ENCODE peak calls at places on chromosome 4, in four cellular contexts. S is AG10803, T is WERI-Rb-1, F is brain microvascular endothelial cell. L is an unnamed sample.

GRCh38 chr4:133996431-133997121 is 205.0 kb downstream of the PABPC4L start:
- DNase-seq in S (no peak), F (peak), T (no peak), L (no peak)

GRCh38 chr4:175421506-175421905 is 390.6 kb downstream of the GPM6A start:
- DNase-seq in F (peak), S (peak), T (no peak), L (no peak)

GRCh38 chr4:169971456-169972015 is 54.7 kb downstream of the MFAP3L start:
- DNase-seq in F (no peak), T (no peak), S (peak), L (no peak)

GRCh38 chr4:156475322-156475721 is 496.3 kb downstream of the PDGFC start:
- DNase-seq in T (no peak), S (peak), F (peak), L (no peak)

GRCh38 chr4:180493299-180493698 is 1749.9 kb upstream of the TENM3 start:
- DNase-seq in F (no peak), T (no peak), S (no peak), L (no peak)

GRCh38 chr4:176547005-176547404 is 227.2 kb downstream of the SPCS3 start:
- DNase-seq in T (peak), S (peak), F (peak), L (no peak)

GRCh38 chr4:84146300-84146942 is 352.7 kb downstream of the NKX6-1 start:
- DNase-seq in T (no peak), F (no peak), S (no peak), L (no peak)

GRCh38 chr4:148344382-148344781 is 97.8 kb downstream of the NR3C2 start:
- DNase-seq in F (no peak), T (no peak), S (no peak), L (no peak)

GRCh38 chr4:182918044-182918607 is 940 bp upstream of the DCTD start:
- DNase-seq in S (no peak), F (no peak), T (no peak), L (no peak)
- TF ChIP-seq CTCF in S (no peak), F (no peak), T (no peak), L (no peak)

DNA sequence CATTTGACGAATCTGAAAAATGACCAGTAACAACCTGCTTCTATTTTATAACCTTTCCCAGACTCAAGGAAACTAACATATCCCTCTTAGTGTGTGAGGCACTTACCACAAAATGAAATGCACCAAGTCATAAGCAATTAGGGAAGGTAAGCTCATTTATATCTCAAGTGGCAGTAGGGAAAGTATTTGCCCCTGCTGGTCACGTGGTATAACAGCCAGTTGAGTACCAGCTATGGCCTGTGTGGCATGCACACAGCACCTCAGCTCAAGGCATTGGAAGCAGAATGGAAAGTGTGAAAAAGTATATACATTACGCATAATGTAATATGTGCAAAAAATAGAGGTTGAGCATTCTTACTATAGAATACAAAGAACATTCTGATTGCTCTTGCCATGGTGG is 178.3 kb upstream of the GYPA start:
- DNase-seq in S (no peak), F (no peak), T (no peak), L (no peak)
- TF ChIP-seq CTCF in S (no peak), F (peak), T (peak), L (no peak)

DNA sequence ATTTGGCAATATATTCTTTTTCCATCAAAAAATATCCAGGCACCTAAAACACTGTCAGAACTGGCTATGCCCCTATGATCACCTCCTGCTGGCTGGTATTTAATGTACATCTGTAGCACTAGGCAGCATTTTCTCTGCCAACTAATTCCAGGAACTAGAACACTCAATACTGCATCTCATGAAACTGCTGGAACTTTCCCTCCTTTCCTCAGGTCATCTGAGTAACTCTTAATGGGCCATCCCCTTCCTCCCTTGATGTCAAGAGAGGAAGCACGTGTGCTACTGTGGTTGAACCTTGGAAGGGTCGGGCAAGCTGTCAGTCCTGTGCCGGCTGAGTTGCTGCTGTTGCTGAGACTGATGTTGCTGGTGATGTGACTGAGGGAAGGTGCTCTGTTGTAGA is 39.4 kb downstream of the TMEM165 start:
- DNase-seq in F (no peak), S (no peak), T (no peak), L (no peak)
- TF ChIP-seq CTCF in F (peak), S (peak), T (no peak), L (peak)

GRCh38 chr4:16521156-16521915 is 295.1 kb upstream of the TAPT1 start:
- DNase-seq in F (no peak), S (no peak), T (no peak), L (no peak)

GRCh38 chr4:16513876-16514275 is 287.6 kb upstream of the TAPT1 start:
- DNase-seq in F (no peak), S (no peak), T (no peak), L (no peak)

DNA sequence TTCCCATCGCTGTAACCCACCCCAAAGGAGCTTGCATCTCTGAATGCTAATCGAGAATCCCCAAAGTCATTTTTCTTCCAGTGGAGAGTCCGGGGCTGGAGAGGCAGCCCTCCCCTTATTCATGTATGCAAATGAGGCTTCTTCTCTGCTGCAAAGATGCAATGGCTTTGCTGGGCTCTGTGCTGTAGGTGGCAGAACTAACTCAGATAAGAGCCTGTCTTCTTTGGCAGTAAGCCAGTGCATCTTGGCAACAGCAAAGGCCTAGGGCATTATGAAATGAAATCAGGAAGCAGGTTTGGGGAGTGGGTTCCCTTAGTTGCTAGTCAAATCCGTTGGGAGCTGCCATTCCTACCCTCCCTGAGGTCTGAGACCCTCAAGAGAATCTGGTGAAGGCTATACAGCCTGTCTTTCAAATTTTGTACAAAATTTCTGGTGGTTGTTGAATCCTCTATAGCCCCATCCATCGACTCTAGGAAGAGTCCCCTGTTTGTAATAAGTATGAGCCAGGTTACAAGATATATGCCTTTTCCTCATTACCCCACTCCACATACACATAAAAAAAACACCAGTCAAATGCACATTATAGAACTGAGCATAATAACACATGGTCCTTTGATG is 290.6 kb upstream of the TAPT1 start:
- DNase-seq in F (peak), T (peak), S (peak), L (no peak)
- TF ChIP-seq CTCF in F (peak), T (peak), S (peak), L (no peak)

GRCh38 chr4:23685481-23685880 is 204.4 kb downstream of the PPARGC1A start:
- DNase-seq in T (no peak), F (no peak), S (no peak), L (no peak)

GRCh38 chr4:23686169-23686903 is 203.5 kb downstream of the PPARGC1A start:
- DNase-seq in F (no peak), T (no peak), S (no peak), L (no peak)

GRCh38 chr4:23680616-23681518 is 209.0 kb downstream of the PPARGC1A start:
- DNase-seq in T (no peak), S (peak), F (no peak), L (no peak)
- TF ChIP-seq CTCF in T (no peak), S (peak), F (no peak), L (no peak)

GRCh38 chr4:52110171-52110570 is 59.1 kb downstream of the SPATA18 start:
- DNase-seq in T (no peak), S (peak), F (no peak), L (no peak)

GRCh38 chr4:52107336-52107735 is 56.2 kb downstream of the SPATA18 start:
- DNase-seq in T (no peak), F (no peak), S (peak), L (no peak)

GRCh38 chr4:52106142-52106541 is 55.0 kb downstream of the SPATA18 start:
- DNase-seq in T (no peak), S (no peak), F (no peak), L (no peak)

GRCh38 chr4:52106701-52107100 is 55.6 kb downstream of the SPATA18 start:
- DNase-seq in S (peak), F (no peak), T (no peak), L (no peak)

DNA sequence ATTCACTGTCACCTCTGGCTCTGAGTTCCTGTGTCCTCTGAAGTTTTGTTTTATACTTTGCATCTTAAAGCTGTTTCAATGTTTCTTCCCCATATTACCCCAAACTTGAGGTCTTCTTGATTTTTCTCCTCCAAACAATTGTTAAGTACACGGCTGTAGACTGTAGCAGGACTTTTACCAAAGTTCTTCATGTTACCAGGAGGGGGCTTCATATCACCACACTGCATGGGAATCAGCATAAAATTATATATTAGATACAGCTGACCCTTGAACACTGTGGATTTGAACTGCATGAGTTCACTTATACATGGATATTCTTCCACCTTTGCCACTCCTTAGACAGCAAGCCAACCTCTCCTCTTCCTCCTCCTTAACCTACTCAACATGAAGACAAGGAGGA is 56.6 kb downstream of the SPATA18 start:
- DNase-seq in T (no peak), F (no peak), S (no peak), L (no peak)
- TF ChIP-seq CTCF in T (no peak), F (peak), S (no peak), L (peak)

DNA sequence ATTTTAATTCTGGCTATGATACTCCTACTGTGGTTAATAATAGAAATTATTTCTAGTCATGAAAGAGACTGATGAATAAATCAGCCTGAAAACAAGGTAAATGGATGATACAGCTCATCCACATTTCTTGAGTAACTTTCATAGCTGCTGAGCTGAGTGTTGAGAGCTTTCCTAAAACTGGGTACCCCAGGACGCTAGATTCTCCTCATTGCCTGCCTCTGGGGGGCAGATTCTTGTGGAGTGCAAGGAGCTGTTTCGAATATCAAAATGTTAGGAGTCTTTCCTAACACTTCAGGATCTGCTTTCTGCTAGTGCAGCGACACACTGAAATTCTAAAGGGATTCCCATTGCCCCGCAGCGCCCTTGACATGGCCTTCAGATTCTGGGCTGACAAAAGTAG is 2.1 kb downstream of the MND1 start:
- DNase-seq in S (peak), F (no peak), T (no peak), L (no peak)
- TF ChIP-seq CTCF in S (peak), F (peak), T (no peak), L (no peak)

L was measured in progenitor cell of endocrine pancreas.